ENCODE peak calls at places on chromosome 19, in eight cellular contexts. One of them, this sample, is unnamed.

GRCh38 chr19:40217921-40218890 is at the start of gene TTC9B:
- DNase-seq in coronary artery: no peak
- DNase-seq in HL-60: no peak
- DNase-seq in HFFc6: no peak
- DNase-seq in IMR-90: no peak
- DNase-seq in NCI-H1092: no peak
- DNase-seq in stimulated activated CD4-positive, alpha-beta T cell treated with anti-CD3 and anti-CD28 coated beads, TNF-alpha, amount 100 ng/mL, for 1 hour: peak
- DNase-seq in fibroblast of pulmonary artery: no peak
- DNase-seq in this sample: peak

GRCh38 chr19:13841339-13842293 is 35.3 kb upstream of the NANOS3 start:
- DNase-seq in NCI-H1092: no peak
- DNase-seq in fibroblast of pulmonary artery: no peak
- DNase-seq in stimulated activated CD4-positive, alpha-beta T cell treated with anti-CD3 and anti-CD28 coated beads, TNF-alpha, amount 100 ng/mL, for 1 hour: no peak
- DNase-seq in IMR-90: no peak
- DNase-seq in HFFc6: peak
- DNase-seq in HL-60: peak
- DNase-seq in coronary artery: no peak
- DNase-seq in this sample: no peak

GRCh38 chr19:5036733-5037681 is 68.1 kb downstream of the KDM4B start:
- DNase-seq in stimulated activated CD4-positive, alpha-beta T cell treated with anti-CD3 and anti-CD28 coated beads, TNF-alpha, amount 100 ng/mL, for 1 hour: no peak
- DNase-seq in fibroblast of pulmonary artery: peak
- DNase-seq in coronary artery: no peak
- DNase-seq in NCI-H1092: peak
- DNase-seq in IMR-90: peak
- DNase-seq in HFFc6: peak
- DNase-seq in HL-60: no peak
- DNase-seq in this sample: no peak

GRCh38 chr19:3633559-3633988 is 7.0 kb upstream of the CACTIN start:
- DNase-seq in fibroblast of pulmonary artery: no peak
- DNase-seq in NCI-H1092: no peak
- DNase-seq in stimulated activated CD4-positive, alpha-beta T cell treated with anti-CD3 and anti-CD28 coated beads, TNF-alpha, amount 100 ng/mL, for 1 hour: no peak
- DNase-seq in IMR-90: no peak
- DNase-seq in coronary artery: no peak
- DNase-seq in HFFc6: no peak
- DNase-seq in HL-60: no peak
- DNase-seq in this sample: no peak

GRCh38 chr19:1935484-1936208 is 5.3 kb upstream of the CSNK1G2 start:
- DNase-seq in stimulated activated CD4-positive, alpha-beta T cell treated with anti-CD3 and anti-CD28 coated beads, TNF-alpha, amount 100 ng/mL, for 1 hour: no peak
- DNase-seq in IMR-90: peak
- DNase-seq in HL-60: peak
- DNase-seq in coronary artery: no peak
- DNase-seq in HFFc6: peak
- DNase-seq in NCI-H1092: no peak
- DNase-seq in fibroblast of pulmonary artery: peak
- DNase-seq in this sample: no peak

GRCh38 chr19:10654610-10655456 is 687 bp downstream of the ILF3 start:
- DNase-seq in HL-60: no peak
- DNase-seq in stimulated activated CD4-positive, alpha-beta T cell treated with anti-CD3 and anti-CD28 coated beads, TNF-alpha, amount 100 ng/mL, for 1 hour: peak
- DNase-seq in IMR-90: no peak
- DNase-seq in fibroblast of pulmonary artery: peak
- DNase-seq in NCI-H1092: peak
- DNase-seq in coronary artery: peak
- DNase-seq in HFFc6: no peak
- DNase-seq in this sample: peak

GRCh38 chr19:38917921-38918491 is 6.0 kb upstream of the CCER2 start:
- DNase-seq in HFFc6: no peak
- DNase-seq in fibroblast of pulmonary artery: peak
- DNase-seq in stimulated activated CD4-positive, alpha-beta T cell treated with anti-CD3 and anti-CD28 coated beads, TNF-alpha, amount 100 ng/mL, for 1 hour: no peak
- DNase-seq in HL-60: no peak
- DNase-seq in IMR-90: no peak
- DNase-seq in coronary artery: no peak
- DNase-seq in NCI-H1092: no peak
- DNase-seq in this sample: no peak

GRCh38 chr19:4049432-4049831 is 17.3 kb downstream of the ZBTB7A start:
- DNase-seq in NCI-H1092: no peak
- DNase-seq in IMR-90: no peak
- DNase-seq in fibroblast of pulmonary artery: no peak
- DNase-seq in coronary artery: no peak
- DNase-seq in stimulated activated CD4-positive, alpha-beta T cell treated with anti-CD3 and anti-CD28 coated beads, TNF-alpha, amount 100 ng/mL, for 1 hour: no peak
- DNase-seq in HFFc6: no peak
- DNase-seq in HL-60: no peak
- DNase-seq in this sample: no peak

GRCh38 chr19:35169226-35169995 is 14.9 kb downstream of the FXYD5 start:
- DNase-seq in stimulated activated CD4-positive, alpha-beta T cell treated with anti-CD3 and anti-CD28 coated beads, TNF-alpha, amount 100 ng/mL, for 1 hour: no peak
- DNase-seq in fibroblast of pulmonary artery: no peak
- DNase-seq in coronary artery: no peak
- DNase-seq in HFFc6: no peak
- DNase-seq in IMR-90: no peak
- DNase-seq in NCI-H1092: no peak
- DNase-seq in HL-60: no peak
- DNase-seq in this sample: no peak

GRCh38 chr19:18507727-18508440 is 14.0 kb downstream of the ELL start:
- DNase-seq in IMR-90: peak
- DNase-seq in HFFc6: no peak
- DNase-seq in HL-60: no peak
- DNase-seq in coronary artery: no peak
- DNase-seq in NCI-H1092: no peak
- DNase-seq in fibroblast of pulmonary artery: no peak
- DNase-seq in stimulated activated CD4-positive, alpha-beta T cell treated with anti-CD3 and anti-CD28 coated beads, TNF-alpha, amount 100 ng/mL, for 1 hour: no peak
- DNase-seq in this sample: no peak

GRCh38 chr19:41795031-41795461 is 1.3 kb upstream of the CEACAM3 start:
- DNase-seq in NCI-H1092: peak
- DNase-seq in HL-60: peak
- DNase-seq in coronary artery: no peak
- DNase-seq in HFFc6: peak
- DNase-seq in IMR-90: peak
- DNase-seq in stimulated activated CD4-positive, alpha-beta T cell treated with anti-CD3 and anti-CD28 coated beads, TNF-alpha, amount 100 ng/mL, for 1 hour: peak
- DNase-seq in fibroblast of pulmonary artery: peak
- DNase-seq in this sample: peak

GRCh38 chr19:47322048-47322447 is 9.9 kb upstream of the C5AR2 start:
- DNase-seq in stimulated activated CD4-positive, alpha-beta T cell treated with anti-CD3 and anti-CD28 coated beads, TNF-alpha, amount 100 ng/mL, for 1 hour: no peak
- DNase-seq in NCI-H1092: no peak
- DNase-seq in coronary artery: no peak
- DNase-seq in HFFc6: no peak
- DNase-seq in IMR-90: no peak
- DNase-seq in HL-60: no peak
- DNase-seq in fibroblast of pulmonary artery: no peak
- DNase-seq in this sample: no peak

GRCh38 chr19:19488041-19488874 is 27.1 kb downstream of the TSSK6 start:
- DNase-seq in HFFc6: no peak
- DNase-seq in stimulated activated CD4-positive, alpha-beta T cell treated with anti-CD3 and anti-CD28 coated beads, TNF-alpha, amount 100 ng/mL, for 1 hour: no peak
- DNase-seq in IMR-90: no peak
- DNase-seq in fibroblast of pulmonary artery: peak
- DNase-seq in coronary artery: no peak
- DNase-seq in NCI-H1092: no peak
- DNase-seq in HL-60: no peak
- DNase-seq in this sample: no peak

GRCh38 chr19:916645-917322 is 349 bp upstream of the KISS1R start:
- DNase-seq in coronary artery: no peak
- DNase-seq in HL-60: no peak
- DNase-seq in NCI-H1092: no peak
- DNase-seq in stimulated activated CD4-positive, alpha-beta T cell treated with anti-CD3 and anti-CD28 coated beads, TNF-alpha, amount 100 ng/mL, for 1 hour: no peak
- DNase-seq in HFFc6: no peak
- DNase-seq in fibroblast of pulmonary artery: no peak
- DNase-seq in IMR-90: no peak
- DNase-seq in this sample: no peak

GRCh38 chr19:58554494-58555368 is at the start of gene CHMP2A:
- DNase-seq in NCI-H1092: no peak
- DNase-seq in coronary artery: peak
- DNase-seq in IMR-90: peak
- DNase-seq in stimulated activated CD4-positive, alpha-beta T cell treated with anti-CD3 and anti-CD28 coated beads, TNF-alpha, amount 100 ng/mL, for 1 hour: peak
- DNase-seq in fibroblast of pulmonary artery: peak
- DNase-seq in HL-60: peak
- DNase-seq in HFFc6: peak
- DNase-seq in this sample: peak

GRCh38 chr19:36876993-36877938 is 26.6 kb downstream of the ZNF345 start:
- DNase-seq in NCI-H1092: no peak
- DNase-seq in HL-60: no peak
- DNase-seq in stimulated activated CD4-positive, alpha-beta T cell treated with anti-CD3 and anti-CD28 coated beads, TNF-alpha, amount 100 ng/mL, for 1 hour: no peak
- DNase-seq in coronary artery: no peak
- DNase-seq in HFFc6: no peak
- DNase-seq in IMR-90: no peak
- DNase-seq in fibroblast of pulmonary artery: no peak
- DNase-seq in this sample: no peak

GRCh38 chr19:18131841-18132596 is 20.9 kb upstream of the PIK3R2 start:
- DNase-seq in HL-60: no peak
- DNase-seq in fibroblast of pulmonary artery: no peak
- DNase-seq in coronary artery: no peak
- DNase-seq in HFFc6: no peak
- DNase-seq in NCI-H1092: no peak
- DNase-seq in IMR-90: no peak
- DNase-seq in stimulated activated CD4-positive, alpha-beta T cell treated with anti-CD3 and anti-CD28 coated beads, TNF-alpha, amount 100 ng/mL, for 1 hour: no peak
- DNase-seq in this sample: no peak

GRCh38 chr19:52638601-52639000 is 446 bp upstream of the ZNF83 start:
- DNase-seq in IMR-90: peak
- DNase-seq in NCI-H1092: no peak
- DNase-seq in stimulated activated CD4-positive, alpha-beta T cell treated with anti-CD3 and anti-CD28 coated beads, TNF-alpha, amount 100 ng/mL, for 1 hour: no peak
- DNase-seq in HL-60: no peak
- DNase-seq in HFFc6: no peak
- DNase-seq in coronary artery: no peak
- DNase-seq in fibroblast of pulmonary artery: no peak
- DNase-seq in this sample: no peak

GRCh38 chr19:18306903-18307681 is 15.8 kb downstream of the LSM4 start:
- DNase-seq in fibroblast of pulmonary artery: no peak
- DNase-seq in HL-60: no peak
- DNase-seq in NCI-H1092: no peak
- DNase-seq in HFFc6: no peak
- DNase-seq in stimulated activated CD4-positive, alpha-beta T cell treated with anti-CD3 and anti-CD28 coated beads, TNF-alpha, amount 100 ng/mL, for 1 hour: no peak
- DNase-seq in IMR-90: no peak
- DNase-seq in coronary artery: no peak
- DNase-seq in this sample: no peak

GRCh38 chr19:2343289-2343982 is 15.0 kb downstream of the SPPL2B start:
- DNase-seq in coronary artery: no peak
- DNase-seq in fibroblast of pulmonary artery: no peak
- DNase-seq in HL-60: no peak
- DNase-seq in IMR-90: no peak
- DNase-seq in stimulated activated CD4-positive, alpha-beta T cell treated with anti-CD3 and anti-CD28 coated beads, TNF-alpha, amount 100 ng/mL, for 1 hour: no peak
- DNase-seq in NCI-H1092: no peak
- DNase-seq in HFFc6: no peak
- DNase-seq in this sample: no peak

GRCh38 chr19:36378625-36379509 is at the start of gene ZFP14:
- DNase-seq in IMR-90: peak
- DNase-seq in NCI-H1092: peak
- DNase-seq in stimulated activated CD4-positive, alpha-beta T cell treated with anti-CD3 and anti-CD28 coated beads, TNF-alpha, amount 100 ng/mL, for 1 hour: peak
- DNase-seq in HL-60: peak
- DNase-seq in HFFc6: peak
- DNase-seq in coronary artery: peak
- DNase-seq in fibroblast of pulmonary artery: peak
- DNase-seq in this sample: peak

GRCh38 chr19:41753936-41754529 is 1.3 kb upstream of the CEACAM6 start:
- DNase-seq in HFFc6: peak
- DNase-seq in stimulated activated CD4-positive, alpha-beta T cell treated with anti-CD3 and anti-CD28 coated beads, TNF-alpha, amount 100 ng/mL, for 1 hour: peak
- DNase-seq in NCI-H1092: peak
- DNase-seq in IMR-90: peak
- DNase-seq in fibroblast of pulmonary artery: peak
- DNase-seq in HL-60: peak
- DNase-seq in coronary artery: no peak
- DNase-seq in this sample: peak

GRCh38 chr19:29519146-29519545 is 6.6 kb upstream of the VSTM2B start:
- DNase-seq in HFFc6: no peak
- DNase-seq in stimulated activated CD4-positive, alpha-beta T cell treated with anti-CD3 and anti-CD28 coated beads, TNF-alpha, amount 100 ng/mL, for 1 hour: no peak
- DNase-seq in coronary artery: no peak
- DNase-seq in HL-60: no peak
- DNase-seq in fibroblast of pulmonary artery: no peak
- DNase-seq in IMR-90: no peak
- DNase-seq in NCI-H1092: no peak
- DNase-seq in this sample: no peak

GRCh38 chr19:38892841-38893240 is 6.6 kb downstream of the SIRT2 start:
- DNase-seq in IMR-90: no peak
- DNase-seq in HFFc6: no peak
- DNase-seq in NCI-H1092: no peak
- DNase-seq in coronary artery: no peak
- DNase-seq in fibroblast of pulmonary artery: no peak
- DNase-seq in stimulated activated CD4-positive, alpha-beta T cell treated with anti-CD3 and anti-CD28 coated beads, TNF-alpha, amount 100 ng/mL, for 1 hour: no peak
- DNase-seq in HL-60: no peak
- DNase-seq in this sample: no peak

GRCh38 chr19:27773318-27774094 is 1439.4 kb downstream of the UQCRFS1 start:
- DNase-seq in NCI-H1092: no peak
- DNase-seq in stimulated activated CD4-positive, alpha-beta T cell treated with anti-CD3 and anti-CD28 coated beads, TNF-alpha, amount 100 ng/mL, for 1 hour: no peak
- DNase-seq in HFFc6: no peak
- DNase-seq in fibroblast of pulmonary artery: no peak
- DNase-seq in HL-60: no peak
- DNase-seq in IMR-90: no peak
- DNase-seq in coronary artery: no peak
- DNase-seq in this sample: no peak